ENCODE peak calls at places on chromosome 14, in nine cellular contexts. One of them, this sample, is unnamed.

GRCh38 chr14:45199246-45199645 is 53.8 kb downstream of the MIS18BP1 start:
- DNase-seq in A549: no peak
- DNase-seq in heart left ventricle: no peak
- DNase-seq in transverse colon: no peak
- DNase-seq in sigmoid colon: no peak
- DNase-seq in tibial nerve: no peak
- DNase-seq in body of pancreas: no peak
- DNase-seq in stomach: no peak
- DNase-seq in spleen: no peak
- DNase-seq in this sample: no peak

GRCh38 chr14:105711058-105711620 is 184.8 kb downstream of the TMEM121 start:
- DNase-seq in body of pancreas: no peak
- DNase-seq in tibial nerve: no peak
- DNase-seq in heart left ventricle: no peak
- DNase-seq in A549: no peak
- DNase-seq in spleen: no peak
- DNase-seq in transverse colon: no peak
- DNase-seq in stomach: no peak
- DNase-seq in sigmoid colon: no peak
- DNase-seq in this sample: no peak

GRCh38 chr14:36827861-36828260 is 166.2 kb downstream of the PAX9 start:
- DNase-seq in transverse colon: no peak
- DNase-seq in A549: no peak
- DNase-seq in spleen: no peak
- DNase-seq in body of pancreas: no peak
- DNase-seq in heart left ventricle: no peak
- DNase-seq in stomach: no peak
- DNase-seq in tibial nerve: no peak
- DNase-seq in sigmoid colon: no peak
- DNase-seq in this sample: no peak

GRCh38 chr14:71555654-71556559 is 376.3 kb upstream of the RGS6 start:
- DNase-seq in A549: no peak
- DNase-seq in spleen: no peak
- DNase-seq in body of pancreas: no peak
- DNase-seq in tibial nerve: no peak
- DNase-seq in sigmoid colon: no peak
- DNase-seq in heart left ventricle: no peak
- DNase-seq in stomach: no peak
- DNase-seq in transverse colon: peak; percentile 39
- DNase-seq in this sample: no peak

GRCh38 chr14:58078068-58078467 is 73.9 kb downstream of the ARMH4 start:
- DNase-seq in sigmoid colon: no peak
- DNase-seq in heart left ventricle: no peak
- DNase-seq in transverse colon: no peak
- DNase-seq in A549: no peak
- DNase-seq in body of pancreas: no peak
- DNase-seq in tibial nerve: no peak
- DNase-seq in stomach: no peak
- DNase-seq in spleen: no peak
- DNase-seq in this sample: no peak

GRCh38 chr14:92582706-92583452 is 69.3 kb downstream of the RIN3 start:
- DNase-seq in transverse colon: no peak
- DNase-seq in spleen: peak; percentile 64
- DNase-seq in heart left ventricle: no peak
- DNase-seq in sigmoid colon: peak; percentile 46
- DNase-seq in stomach: no peak
- DNase-seq in body of pancreas: no peak
- DNase-seq in A549: no peak
- DNase-seq in tibial nerve: no peak
- DNase-seq in this sample: no peak

GRCh38 chr14:103736546-103737431 is 21.2 kb downstream of the ZFYVE21 start:
- DNase-seq in spleen: peak; percentile 31
- DNase-seq in tibial nerve: peak; percentile 14
- DNase-seq in A549: no peak
- DNase-seq in sigmoid colon: peak; percentile 88
- DNase-seq in transverse colon: no peak
- DNase-seq in heart left ventricle: no peak
- DNase-seq in body of pancreas: peak; percentile 9
- DNase-seq in stomach: no peak
- DNase-seq in this sample: no peak

GRCh38 chr14:89681086-89682018 is 264.3 kb upstream of the FOXN3 start:
- DNase-seq in sigmoid colon: no peak
- DNase-seq in tibial nerve: no peak
- DNase-seq in transverse colon: peak; percentile 46
- DNase-seq in stomach: no peak
- DNase-seq in spleen: no peak
- DNase-seq in A549: no peak
- DNase-seq in heart left ventricle: no peak
- DNase-seq in body of pancreas: no peak
- DNase-seq in this sample: no peak

GRCh38 chr14:59664741-59665140 is 88.1 kb upstream of the CCDC175 start:
- DNase-seq in heart left ventricle: no peak
- DNase-seq in A549: no peak
- DNase-seq in transverse colon: no peak
- DNase-seq in spleen: no peak
- DNase-seq in stomach: no peak
- DNase-seq in sigmoid colon: no peak
- DNase-seq in tibial nerve: no peak
- DNase-seq in body of pancreas: no peak
- DNase-seq in this sample: no peak

GRCh38 chr14:23296012-23296777 is 6.5 kb downstream of the PPP1R3E start:
- DNase-seq in sigmoid colon: no peak
- DNase-seq in body of pancreas: no peak
- DNase-seq in transverse colon: no peak
- DNase-seq in A549: no peak
- DNase-seq in spleen: no peak
- DNase-seq in heart left ventricle: no peak
- DNase-seq in tibial nerve: no peak
- DNase-seq in stomach: no peak
- DNase-seq in this sample: no peak

GRCh38 chr14:76956253-76957090 is 72.0 kb downstream of the IRF2BPL start:
- DNase-seq in transverse colon: peak; percentile 92
- DNase-seq in stomach: peak; percentile 93
- DNase-seq in sigmoid colon: peak; percentile 95
- DNase-seq in tibial nerve: peak; percentile 76
- DNase-seq in A549: peak; percentile 97
- DNase-seq in spleen: peak; percentile 97
- DNase-seq in heart left ventricle: peak; percentile 92
- DNase-seq in body of pancreas: peak; percentile 93
- DNase-seq in this sample: peak; percentile 72

GRCh38 chr14:76955575-76956252 is 72.8 kb downstream of the IRF2BPL start:
- DNase-seq in body of pancreas: no peak
- DNase-seq in spleen: peak; percentile 86
- DNase-seq in heart left ventricle: no peak
- DNase-seq in stomach: no peak
- DNase-seq in tibial nerve: no peak
- DNase-seq in A549: peak; percentile 60
- DNase-seq in transverse colon: no peak
- DNase-seq in sigmoid colon: no peak
- DNase-seq in this sample: no peak

GRCh38 chr14:76958975-76959710 is 69.4 kb downstream of the IRF2BPL start:
- DNase-seq in heart left ventricle: peak; percentile 76
- DNase-seq in spleen: no peak
- DNase-seq in tibial nerve: no peak
- DNase-seq in A549: peak; percentile 87
- DNase-seq in body of pancreas: no peak
- DNase-seq in stomach: no peak
- DNase-seq in transverse colon: no peak
- DNase-seq in sigmoid colon: peak; percentile 91
- DNase-seq in this sample: no peak

GRCh38 chr14:76957224-76957881 is 71.2 kb downstream of the IRF2BPL start:
- DNase-seq in heart left ventricle: no peak
- DNase-seq in A549: no peak
- DNase-seq in transverse colon: no peak
- DNase-seq in sigmoid colon: no peak
- DNase-seq in stomach: no peak
- DNase-seq in spleen: no peak
- DNase-seq in body of pancreas: no peak
- DNase-seq in tibial nerve: no peak
- DNase-seq in this sample: no peak

DNA sequence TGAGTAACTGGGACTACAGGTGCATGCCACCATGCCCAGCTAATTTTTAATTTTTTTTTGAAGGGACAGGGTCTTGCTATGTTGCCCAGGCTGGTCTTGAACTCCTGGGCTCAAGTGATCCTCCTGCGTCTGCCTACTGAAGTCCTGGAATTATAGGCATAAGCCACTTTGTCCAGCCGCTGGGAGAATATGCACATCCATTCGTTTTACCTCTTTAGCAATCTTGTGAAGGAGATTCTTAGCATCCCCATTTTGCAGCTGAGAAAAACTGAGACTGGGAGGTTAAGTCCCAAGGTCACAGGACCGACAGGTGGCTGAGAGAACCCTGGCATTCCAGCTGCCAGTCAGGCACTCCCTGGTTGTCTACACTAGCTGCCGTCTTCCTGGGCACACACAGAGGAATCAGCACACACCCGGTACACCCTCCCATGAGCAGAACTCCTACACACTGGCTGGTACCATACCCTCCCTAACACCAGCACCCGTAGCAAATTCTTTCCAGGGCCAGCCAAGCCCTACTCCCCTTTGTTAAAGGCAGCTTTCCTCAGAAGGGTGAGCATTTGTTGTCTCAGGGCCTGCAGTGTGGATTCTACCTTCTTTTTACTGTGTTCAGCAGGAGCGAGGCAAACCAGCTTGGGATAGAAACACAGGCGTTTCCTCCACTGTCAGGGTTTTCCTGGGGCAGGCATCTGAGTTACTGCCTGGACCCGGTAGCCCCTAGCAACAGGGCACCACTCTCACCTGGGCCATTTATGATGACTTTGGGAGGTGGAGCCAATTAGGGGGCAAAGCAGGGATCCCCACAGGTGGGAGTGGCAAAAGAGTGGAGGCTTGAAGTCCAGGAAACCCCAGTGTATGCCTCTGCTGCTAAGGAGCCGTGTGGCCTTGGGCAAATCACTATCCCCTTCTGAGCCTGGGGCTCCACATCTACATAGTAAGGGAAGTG is 70.2 kb downstream of the IRF2BPL start:
- DNase-seq in sigmoid colon: no peak
- DNase-seq in A549: no peak
- DNase-seq in stomach: no peak
- DNase-seq in transverse colon: no peak
- DNase-seq in body of pancreas: no peak
- DNase-seq in heart left ventricle: no peak
- DNase-seq in tibial nerve: no peak
- DNase-seq in spleen: no peak
- DNase-seq in this sample: no peak
- H3K4me1 ChIP-seq in sigmoid colon: peaks cover 90% of the 10 kb centered on the region
- H3K4me1 ChIP-seq in A549: peaks cover 88% of the 10 kb centered on the region
- H3K4me1 ChIP-seq in stomach: peaks cover 88% of the 10 kb centered on the region
- H3K4me1 ChIP-seq in transverse colon: peaks cover 38% of the 10 kb centered on the region
- H3K4me1 ChIP-seq in body of pancreas: peaks cover 64% of the 10 kb centered on the region
- H3K4me1 ChIP-seq in heart left ventricle: peaks cover 45% of the 10 kb centered on the region
- H3K4me1 ChIP-seq in tibial nerve: no peaks in the 10 kb centered on the region
- H3K4me1 ChIP-seq in spleen: peaks cover 56% of the 10 kb centered on the region
- H3K4me1 ChIP-seq in this sample: peaks cover 71% of the 10 kb centered on the region

DNA sequence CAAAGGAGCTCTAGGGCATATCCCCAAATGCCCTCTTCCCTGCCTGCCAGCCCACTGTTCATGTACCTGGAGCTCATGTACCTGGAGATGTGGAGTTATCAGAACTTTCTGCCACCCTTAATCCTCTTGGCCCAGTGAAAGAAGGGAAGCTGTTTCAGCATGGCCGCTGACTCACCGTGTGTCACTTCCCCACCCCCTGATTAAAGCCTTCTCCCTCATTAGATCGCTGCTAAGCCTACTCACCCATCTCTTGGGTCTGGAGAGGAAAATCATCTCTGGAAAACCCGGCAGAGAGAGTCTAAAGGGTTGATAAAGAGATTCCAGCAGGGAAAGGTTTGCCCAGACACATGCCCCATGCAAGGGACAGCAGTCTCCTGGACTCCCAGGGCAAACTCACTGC is 4.5 kb upstream of the LTBP2 start:
- DNase-seq in heart left ventricle: no peak
- DNase-seq in tibial nerve: no peak
- DNase-seq in spleen: peak; percentile 84
- DNase-seq in body of pancreas: no peak
- DNase-seq in transverse colon: no peak
- DNase-seq in sigmoid colon: no peak
- DNase-seq in stomach: no peak
- DNase-seq in A549: peak; percentile 61
- DNase-seq in this sample: no peak
- H3K27ac ChIP-seq in heart left ventricle: peak overlapping the region; percentile 84
- H3K27ac ChIP-seq in tibial nerve: peak overlapping the region; percentile 46
- H3K27ac ChIP-seq in spleen: no peak overlapping the region
- H3K27ac ChIP-seq in body of pancreas: peak overlapping the region; percentile 85
- H3K27ac ChIP-seq in transverse colon: no peak overlapping the region
- H3K27ac ChIP-seq in sigmoid colon: peak overlapping the region; percentile 12
- H3K27ac ChIP-seq in stomach: no peak overlapping the region
- H3K27ac ChIP-seq in A549: peak overlapping the region; percentile 96
- H3K27ac ChIP-seq in this sample: peak overlapping the region; percentile 53

GRCh38 chr14:49485290-49485689 is 100.9 kb downstream of the RPS29 start:
- DNase-seq in heart left ventricle: no peak
- DNase-seq in tibial nerve: no peak
- DNase-seq in spleen: no peak
- DNase-seq in body of pancreas: no peak
- DNase-seq in transverse colon: no peak
- DNase-seq in A549: no peak
- DNase-seq in sigmoid colon: no peak
- DNase-seq in stomach: no peak
- DNase-seq in this sample: no peak
- TF ChIP-seq POLR2A in heart left ventricle: no peak
- TF ChIP-seq POLR2A in tibial nerve: no peak
- TF ChIP-seq POLR2A in spleen: no peak
- TF ChIP-seq POLR2A in body of pancreas: no peak
- TF ChIP-seq POLR2A in transverse colon: no peak
- TF ChIP-seq POLR2A in A549: no peak
- TF ChIP-seq POLR2A in sigmoid colon: no peak
- TF ChIP-seq POLR2A in stomach: no peak
- TF ChIP-seq POLR2A in this sample: no peak

GRCh38 chr14:67526676-67527459 is 6.2 kb upstream of the PLEKHH1 start:
- DNase-seq in transverse colon: peak; percentile 49
- DNase-seq in tibial nerve: no peak
- DNase-seq in A549: peak; percentile 71
- DNase-seq in spleen: no peak
- DNase-seq in body of pancreas: peak; percentile 62
- DNase-seq in heart left ventricle: peak; percentile 13
- DNase-seq in sigmoid colon: no peak
- DNase-seq in stomach: peak; percentile 42
- DNase-seq in this sample: no peak

GRCh38 chr14:67527756-67528155 is 5.3 kb upstream of the PLEKHH1 start:
- DNase-seq in A549: no peak
- DNase-seq in body of pancreas: no peak
- DNase-seq in spleen: no peak
- DNase-seq in transverse colon: no peak
- DNase-seq in tibial nerve: no peak
- DNase-seq in sigmoid colon: no peak
- DNase-seq in heart left ventricle: no peak
- DNase-seq in stomach: no peak
- DNase-seq in this sample: no peak

GRCh38 chr14:67526181-67526580 is 6.9 kb upstream of the PLEKHH1 start:
- DNase-seq in transverse colon: no peak
- DNase-seq in A549: no peak
- DNase-seq in spleen: no peak
- DNase-seq in sigmoid colon: no peak
- DNase-seq in stomach: no peak
- DNase-seq in heart left ventricle: no peak
- DNase-seq in body of pancreas: no peak
- DNase-seq in tibial nerve: no peak
- DNase-seq in this sample: no peak

GRCh38 chr14:67524152-67524963 is 8.7 kb upstream of the PLEKHH1 start:
- DNase-seq in body of pancreas: no peak
- DNase-seq in sigmoid colon: peak; percentile 29
- DNase-seq in transverse colon: peak; percentile 13
- DNase-seq in A549: no peak
- DNase-seq in tibial nerve: no peak
- DNase-seq in heart left ventricle: no peak
- DNase-seq in spleen: no peak
- DNase-seq in stomach: no peak
- DNase-seq in this sample: no peak

GRCh38 chr14:67525389-67525788 is 7.7 kb upstream of the PLEKHH1 start:
- DNase-seq in stomach: no peak
- DNase-seq in A549: no peak
- DNase-seq in sigmoid colon: no peak
- DNase-seq in transverse colon: no peak
- DNase-seq in tibial nerve: no peak
- DNase-seq in body of pancreas: no peak
- DNase-seq in spleen: no peak
- DNase-seq in heart left ventricle: no peak
- DNase-seq in this sample: no peak
- H3K4me1 ChIP-seq in stomach: peaks cover 6% of the 10 kb centered on the region
- H3K4me1 ChIP-seq in A549: no peaks in the 10 kb centered on the region
- H3K4me1 ChIP-seq in sigmoid colon: no peaks in the 10 kb centered on the region
- H3K4me1 ChIP-seq in transverse colon: no peaks in the 10 kb centered on the region
- H3K4me1 ChIP-seq in tibial nerve: no peaks in the 10 kb centered on the region
- H3K4me1 ChIP-seq in body of pancreas: no peaks in the 10 kb centered on the region
- H3K4me1 ChIP-seq in spleen: no peaks in the 10 kb centered on the region
- H3K4me1 ChIP-seq in heart left ventricle: no peaks in the 10 kb centered on the region
- H3K4me1 ChIP-seq in this sample: peaks cover 11% of the 10 kb centered on the region